ENCODE peak calls at places on chromosomes 4 and X, in nine cellular contexts. W is HepG2; A is CD4-positive, alpha-beta memory T cell; I is fibroblast of pulmonary artery; N is lung; L is transverse colon; E is cardiac fibroblast; H is adipocyte; J is GM12878. T is an unnamed sample.

GRCh38 chrX:31500920-31501319 is 429.1 kb upstream of the FTHL17 start:
- DNase-seq in W (no peak), A (no peak), I (peak), N (no peak), L (no peak), E (peak), H (peak), J (no peak), T (peak)

GRCh38 chr4:154658680-154659402 is 46.4 kb upstream of the FGG start:
- DNase-seq in W (peak), A (no peak), I (peak), N (no peak), L (no peak), E (peak), H (no peak), J (no peak), T (no peak)

GRCh38 chr4:89021062-89021461 is 35.9 kb downstream of the FAM13A start:
- DNase-seq in W (no peak), A (no peak), I (no peak), N (no peak), L (no peak), E (no peak), H (no peak), J (no peak), T (no peak)

GRCh38 chrX:20205927-20206708 is 60.6 kb downstream of the RPS6KA3 start:
- DNase-seq in W (no peak), A (no peak), I (peak), N (no peak), L (no peak), E (no peak), H (no peak), J (no peak), T (no peak)

GRCh38 chr4:156749791-156750403 is 221.7 kb downstream of the PDGFC start:
- DNase-seq in W (no peak), A (no peak), I (no peak), N (no peak), L (no peak), E (no peak), H (peak), J (no peak), T (no peak)

GRCh38 chr4:108917255-108917654 is 154.4 kb upstream of the ETNPPL start:
- DNase-seq in W (no peak), A (no peak), I (no peak), N (no peak), L (no peak), E (no peak), H (no peak), J (no peak), T (no peak)

GRCh38 chr4:141352775-141353544 is 132.3 kb downstream of the ZNF330 start:
- DNase-seq in W (no peak), A (no peak), I (peak), N (no peak), L (no peak), E (peak), H (peak), J (no peak), T (peak)

GRCh38 chr4:1354136-1354982 is 7.4 kb downstream of the UVSSA start:
- DNase-seq in W (no peak), A (no peak), I (no peak), N (no peak), L (no peak), E (no peak), H (no peak), J (no peak), T (no peak)

GRCh38 chr4:122689972-122690371 is 42.5 kb upstream of the BBS12 start:
- DNase-seq in W (no peak), A (no peak), I (no peak), N (no peak), L (no peak), E (no peak), H (no peak), J (peak), T (no peak)

GRCh38 chr4:56641494-56642051 is 39.5 kb downstream of the HOPX start:
- DNase-seq in W (no peak), A (no peak), I (peak), N (no peak), L (no peak), E (peak), H (peak), J (no peak), T (peak)

GRCh38 chrX:37302569-37302968 is 46.6 kb upstream of the PRRG1 start:
- DNase-seq in W (peak), A (no peak), I (peak), N (no peak), L (peak), E (peak), H (peak), J (no peak), T (no peak)

GRCh38 chr4:33386761-33387160 is 2666.6 kb downstream of the PCDH7 start:
- DNase-seq in W (no peak), A (no peak), I (peak), N (no peak), L (no peak), E (peak), H (no peak), J (no peak), T (no peak)

GRCh38 chr4:7649741-7650531 is 215.2 kb upstream of the PSAPL1 start:
- DNase-seq in W (no peak), A (peak), I (peak), N (no peak), L (peak), E (peak), H (peak), J (peak), T (peak)

GRCh38 chr4:176258135-176258534 is 10.9 kb downstream of the ASB5 start:
- DNase-seq in W (no peak), A (no peak), I (no peak), N (no peak), L (no peak), E (no peak), H (no peak), J (no peak), T (no peak)

GRCh38 chr4:16550488-16550980 is 324.3 kb upstream of the TAPT1 start:
- DNase-seq in W (no peak), A (no peak), I (no peak), N (no peak), L (no peak), E (peak), H (no peak), J (no peak), T (no peak)

GRCh38 chr4:165537028-165537648 is 158.3 kb downstream of the CPE start:
- DNase-seq in W (peak), A (peak), I (peak), N (no peak), L (no peak), E (peak), H (peak), J (no peak), T (peak)

GRCh38 chrX:50770702-50771101 is 43.3 kb downstream of the SHROOM4 start:
- DNase-seq in W (peak), A (no peak), I (no peak), N (peak), L (peak), E (peak), H (no peak), J (no peak), T (no peak)

GRCh38 chrX:71930298-71930697 is 19.7 kb downstream of the NHSL2 start:
- DNase-seq in W (no peak), A (no peak), I (peak), N (no peak), L (no peak), E (peak), H (no peak), J (no peak), T (no peak)

GRCh38 chr4:155944516-155944915 is 9.2 kb downstream of the CTSO start:
- DNase-seq in W (no peak), A (no peak), I (no peak), N (no peak), L (no peak), E (no peak), H (no peak), J (no peak), T (no peak)

DNA sequence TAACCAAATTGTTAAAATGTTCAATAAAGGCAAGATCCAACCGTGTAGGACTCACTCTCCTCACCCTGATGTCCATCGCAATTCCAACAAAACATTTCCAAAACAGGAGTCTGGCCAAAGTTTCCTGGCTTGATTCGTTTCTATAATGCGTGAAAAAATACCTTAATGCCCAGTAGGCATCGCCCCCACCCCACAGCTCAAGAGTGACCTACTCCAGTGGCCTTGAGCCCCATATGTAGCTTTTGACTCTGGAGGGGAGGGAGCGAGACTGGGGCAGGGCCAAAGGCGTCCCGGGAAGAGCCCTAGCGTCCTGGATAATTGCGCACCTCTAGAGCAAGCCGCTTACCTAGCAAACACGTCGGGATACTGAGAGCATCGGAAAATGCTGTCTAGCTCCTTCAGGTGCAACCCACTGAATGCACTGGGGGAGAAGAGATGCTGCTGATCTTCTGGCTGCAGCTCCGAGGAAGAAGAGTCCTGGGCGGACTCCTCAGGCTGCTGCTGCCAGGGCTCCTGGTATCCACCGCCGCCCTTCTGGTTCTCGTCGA is 55.6 kb upstream of the NKAP start:
- DNase-seq in W (no peak), A (no peak), I (no peak), N (no peak), L (no peak), E (no peak), H (no peak), J (no peak), T (no peak)
- H3K4me3 ChIP-seq in W (no peak), A (no peak), I (no peak), N (no peak), L (no peak), E (no peak), H (no peak), J (no peak), T (no peak)

GRCh38 chrX:109889289-109890006 is 113.5 kb upstream of the TMEM164 start:
- DNase-seq in W (peak), A (no peak), I (peak), N (no peak), L (no peak), E (peak), H (peak), J (peak), T (no peak)
- H3K4me3 ChIP-seq in W (no peak), A (no peak), I (no peak), N (no peak), L (no peak), E (no peak), H (no peak), J (peak), T (no peak)

GRCh38 chrX:10157545-10157944 is 770 bp downstream of the CLCN4 start:
- DNase-seq in W (no peak), A (no peak), I (peak), N (no peak), L (no peak), E (peak), H (peak), J (no peak), T (no peak)
- H3K4me3 ChIP-seq in W (peak), A (no peak), I (peak), N (no peak), L (no peak), E (peak), H (peak), J (no peak), T (no peak)

GRCh38 chr4:144650311-144650820 is 4.4 kb downstream of the HHIP start:
- DNase-seq in W (no peak), A (no peak), I (no peak), N (no peak), L (no peak), E (no peak), H (no peak), J (no peak), T (no peak)
- H3K4me3 ChIP-seq in W (no peak), A (no peak), I (peak), N (no peak), L (no peak), E (no peak), H (no peak), J (no peak), T (no peak)